ENCODE peak calls at places on chromosomes 7 and 10, in six cellular contexts. R is activated T-helper 2 cell treated with anti-CD3 and anti-CD28 coated beads, Interferon-gamma antibody, Interleukin-2, Interleukin-4, amounts not matched to agents 10 μg/mL and 5 μg/mL and 100 μg/mL, durations not matched to agents 14 hours and 24 hours and 36 hours; C is activated gamma-delta T cell treated with Interleukin-2 at 50 U/mL for 16 hours; G is neural crest cell; H is activated CD4-positive, alpha-beta T cell treated with anti-CD3 and anti-CD28 coated beads, Interleukin-2, amount 50 U/mL, for 48 hours; V is HTR-8/SVneo. B is an unnamed sample.
A peak's percentile ranks its signal among the peaks of the same experiment; 100 is the strongest.

GRCh38 chr10:88931548-88931947 is 21.0 kb downstream of the ACTA2 start:
- DNase-seq in G (no peak), V (no peak), H (no peak), R (no peak), C (no peak), B (no peak)

GRCh38 chr10:6171891-6172354 is 30.8 kb upstream of the PFKFB3 start:
- DNase-seq in H (peak; percentile 58), V (no peak), G (no peak), C (no peak), R (no peak), B (peak; percentile 87)

GRCh38 chr7:696426-697258 is 29.9 kb upstream of the DNAAF5 start:
- DNase-seq in H (no peak), G (no peak), C (no peak), V (no peak), R (no peak), B (no peak)

GRCh38 chr7:37916017-37916672 is 472 bp downstream of the SFRP4 start:
- DNase-seq in C (no peak), V (no peak), H (no peak), G (no peak), R (no peak), B (no peak)

GRCh38 chr10:93719901-93720300 is 17.5 kb upstream of the FRA10AC1 start:
- DNase-seq in C (no peak), V (no peak), H (no peak), G (no peak), R (no peak), B (no peak)

GRCh38 chr10:62374862-62375710 is 917 bp downstream of the ZNF365 start:
- DNase-seq in C (no peak), G (no peak), R (no peak), V (peak; percentile 24), H (no peak), B (no peak)

GRCh38 chr10:73774637-73775036 is 7.2 kb upstream of the CHCHD1 start:
- DNase-seq in V (peak; percentile 23), G (no peak), R (no peak), C (no peak), H (no peak), B (no peak)

GRCh38 chr7:155860840-155861479 is 48.7 kb upstream of the SHH start:
- DNase-seq in G (no peak), C (no peak), H (no peak), R (no peak), V (peak; percentile 37), B (no peak)

GRCh38 chr7:140478361-140479061 is 794 bp downstream of the MKRN1 start:
- DNase-seq in V (peak; percentile 13), R (peak; percentile 32), H (peak; percentile 50), G (peak; percentile 35), C (no peak), B (no peak)

GRCh38 chr10:131312261-131312801 is 810 bp upstream of the TCERG1L start:
- DNase-seq in H (peak; percentile 10), C (no peak), G (peak; percentile 80), V (no peak), R (no peak), B (no peak)

GRCh38 chr10:103519798-103520197 is 26.3 kb downstream of the NEURL1 start:
- DNase-seq in G (no peak), C (no peak), R (no peak), V (no peak), H (no peak), B (no peak)

GRCh38 chr10:14543048-14543903 is 212.6 kb upstream of the FRMD4A start:
- DNase-seq in C (peak; percentile 34), H (peak; percentile 43), R (no peak), V (no peak), G (no peak), B (no peak)

GRCh38 chr7:45662018-45662417 is 87.8 kb downstream of the ADCY1 start:
- DNase-seq in R (no peak), C (no peak), V (no peak), G (no peak), H (no peak), B (no peak)

GRCh38 chr7:110943686-110944350 is 147.1 kb upstream of the LRRN3 start:
- DNase-seq in C (no peak), R (no peak), H (no peak), V (no peak), G (no peak), B (no peak)

GRCh38 chr7:141634065-141634464 is 67.9 kb downstream of the DENND11 start:
- DNase-seq in C (no peak), V (no peak), H (no peak), G (no peak), R (no peak), B (no peak)

GRCh38 chr10:10294801-10295515 is 722.7 kb upstream of the CELF2 start:
- DNase-seq in C (no peak), V (no peak), R (no peak), H (no peak), G (no peak), B (no peak)

GRCh38 chr10:92755725-92756124 is 66.0 kb downstream of the HHEX start:
- DNase-seq in H (no peak), V (no peak), R (no peak), C (no peak), G (no peak), B (no peak)

GRCh38 chr10:49169776-49170175 is 18.4 kb downstream of the TMEM273 start:
- DNase-seq in G (no peak), R (no peak), H (no peak), C (no peak), V (no peak), B (no peak)